ENCODE peak calls at places on chromosomes 16 and 17, in nine cellular contexts. W is SK-N-SH, T is upper lobe of left lung, J is K562, N is suprapubic skin, G is transverse colon, A is HCT116, E is stomach, R is endothelial cell of umbilical vein. H is an unnamed sample.

GRCh38 chr17:73131993-73132595 is 32.7 kb upstream of the SSTR2 start:
- DNase-seq in W (no peak), T (no peak), J (no peak), N (no peak), G (no peak), A (no peak), E (no peak), R (no peak), H (no peak)

GRCh38 chr17:81566461-81567126 is 14.4 kb upstream of the FAAP100 start:
- DNase-seq in W (peak; percentile 70), T (no peak), J (no peak), N (no peak), G (peak; percentile 73), A (peak; percentile 41), E (peak; percentile 84), R (peak; percentile 97), H (peak; percentile 81)

GRCh38 chr16:74984194-74984669 is 691 bp downstream of the WDR59 start:
- DNase-seq in W (no peak), T (no peak), J (no peak), N (no peak), G (no peak), A (no peak), E (no peak), R (peak; percentile 44), H (no peak)

GRCh38 chr17:39699818-39700147 is at the start of gene ERBB2:
- DNase-seq in W (no peak), T (no peak), J (no peak), N (no peak), G (peak; percentile 88), A (peak; percentile 57), E (peak; percentile 80), R (peak; percentile 57), H (peak; percentile 86)

GRCh38 chr17:19720631-19721426 is 4.4 kb upstream of the SLC47A2 start:
- DNase-seq in W (no peak), T (no peak), J (no peak), N (no peak), G (peak; percentile 75), A (no peak), E (peak; percentile 52), R (no peak), H (no peak)

GRCh38 chr16:69112285-69113129 is 7.1 kb downstream of the HAS3 start:
- DNase-seq in W (peak; percentile 82), T (peak; percentile 53), J (peak; percentile 78), N (no peak), G (peak; percentile 64), A (no peak), E (peak; percentile 71), R (peak; percentile 52), H (no peak)

GRCh38 chr16:25006504-25007055 is 8.6 kb downstream of the ARHGAP17 start:
- DNase-seq in W (peak; percentile 34), T (no peak), J (no peak), N (peak; percentile 71), G (peak; percentile 39), A (no peak), E (no peak), R (peak; percentile 66), H (no peak)

GRCh38 chr17:67506966-67507365 is 129.9 kb downstream of the PITPNC1 start:
- DNase-seq in W (no peak), T (no peak), J (no peak), N (no peak), G (no peak), A (no peak), E (no peak), R (no peak), H (no peak)

GRCh38 chr16:69424935-69425784 is 741 bp downstream of the CYB5B start:
- DNase-seq in W (peak; percentile 28), T (no peak), J (no peak), N (no peak), G (no peak), A (no peak), E (no peak), R (no peak), H (no peak)

GRCh38 chr17:57541049-57541448 is 204.1 kb downstream of the CCDC182 start:
- DNase-seq in W (no peak), T (no peak), J (no peak), N (no peak), G (no peak), A (no peak), E (no peak), R (no peak), H (no peak)

GRCh38 chr17:6542577-6542976 is 13.8 kb downstream of the PITPNM3 start:
- DNase-seq in W (no peak), T (no peak), J (no peak), N (no peak), G (no peak), A (no peak), E (no peak), R (no peak), H (no peak)
- TF ChIP-seq POLR2AphosphoS5 in W (no peak), T (no peak), J (no peak), N (no peak), G (no peak), A (no peak), E (no peak), R (no peak), H (no peak)

GRCh38 chr16:73049051-73049910 is 1.4 kb upstream of the ZFHX3 start:
- DNase-seq in W (no peak), T (no peak), J (no peak), N (no peak), G (no peak), A (no peak), E (no peak), R (no peak), H (no peak)
- H3K4me1 ChIP-seq in W (peaks cover 76% of the 10 kb centered on the region), T (peaks cover 58% of the 10 kb centered on the region), J (no peaks in the 10 kb centered on the region), N (peaks cover 46% of the 10 kb centered on the region), G (peaks cover 75% of the 10 kb centered on the region), A (peaks cover 33% of the 10 kb centered on the region), E (peaks cover 32% of the 10 kb centered on the region), R (peaks cover 41% of the 10 kb centered on the region), H (peaks cover 50% of the 10 kb centered on the region)

DNA sequence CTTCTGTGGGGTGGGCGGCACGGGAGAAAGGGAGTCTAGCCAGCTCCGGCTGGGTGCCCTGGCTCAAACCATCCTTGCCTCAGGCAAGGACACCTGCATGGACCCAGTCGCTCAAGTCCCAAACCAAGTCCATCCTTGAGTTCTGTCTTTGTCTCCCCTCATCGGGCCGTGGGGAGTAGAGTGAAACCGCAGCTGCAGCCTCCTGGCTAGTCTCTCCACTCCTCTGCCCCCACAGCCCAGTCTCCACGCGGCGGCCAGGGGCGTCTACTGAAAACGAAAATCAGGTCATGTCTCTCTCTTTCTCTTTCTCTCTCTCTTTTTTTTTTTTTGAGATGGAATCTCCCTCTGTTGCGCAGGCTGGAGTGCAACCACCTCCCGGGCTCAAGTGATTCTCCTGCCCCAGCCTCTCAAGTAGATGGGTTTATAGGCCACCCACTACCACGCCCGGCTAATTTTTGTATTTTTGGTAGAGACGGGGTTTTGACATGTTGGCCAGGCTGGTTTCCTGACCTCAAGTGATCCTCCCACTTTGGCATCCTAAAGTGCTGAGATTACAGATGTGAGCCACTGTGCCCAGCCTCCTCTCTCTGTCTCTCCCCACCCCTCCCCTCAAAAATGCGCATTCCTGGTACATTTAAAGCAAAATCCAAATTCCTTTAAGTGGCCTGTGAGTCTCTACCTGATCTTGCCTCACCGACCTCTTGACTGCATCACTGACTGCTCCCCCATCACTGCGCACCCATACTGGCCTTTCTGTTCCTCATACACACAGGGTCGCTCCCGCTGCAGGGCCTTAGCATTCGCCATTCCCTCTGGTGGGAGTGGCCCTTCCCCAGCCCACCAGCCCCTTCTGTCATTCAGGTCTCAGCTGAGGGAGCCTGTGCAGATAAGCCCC is 17.7 kb upstream of the RMI2 start:
- DNase-seq in W (no peak), T (no peak), J (no peak), N (no peak), G (peak; percentile 53), A (no peak), E (no peak), R (no peak), H (no peak)
- TF ChIP-seq POLR2AphosphoS5 in W (no peak), T (no peak), J (no peak), N (no peak), G (no peak), A (no peak), E (no peak), R (no peak), H (no peak)

GRCh38 chr17:50053654-50053960 is 2.3 kb upstream of the ITGA3 start:
- DNase-seq in W (no peak), T (no peak), J (no peak), N (no peak), G (no peak), A (no peak), E (no peak), R (no peak), H (no peak)
- H3K4me1 ChIP-seq in W (peaks cover 64% of the 10 kb centered on the region), T (peaks cover 66% of the 10 kb centered on the region), J (peaks cover 19% of the 10 kb centered on the region), N (peaks cover 56% of the 10 kb centered on the region), G (peaks cover 38% of the 10 kb centered on the region), A (peaks cover 76% of the 10 kb centered on the region), E (peaks cover 66% of the 10 kb centered on the region), R (peaks cover 49% of the 10 kb centered on the region), H (peaks cover 10% of the 10 kb centered on the region)

DNA sequence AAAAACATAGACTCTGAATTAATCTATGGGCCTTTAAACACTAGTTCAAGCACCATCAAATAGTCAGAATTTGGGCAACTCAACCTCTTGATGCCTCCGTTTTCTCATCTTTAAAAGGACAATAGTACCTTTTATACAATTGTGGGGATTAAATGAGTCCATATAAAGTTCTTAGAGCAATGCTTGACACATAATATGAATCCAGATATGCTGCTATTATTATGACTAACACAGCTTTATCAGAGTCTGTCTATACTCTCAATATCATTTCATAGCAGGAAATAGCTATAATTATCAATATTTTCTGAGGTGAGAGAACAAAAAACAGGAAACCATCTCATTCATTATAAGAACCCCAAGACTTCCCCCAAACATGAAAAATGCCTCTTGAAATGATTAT is 430.5 kb upstream of the XYLT1 start:
- DNase-seq in W (no peak), T (no peak), J (no peak), N (no peak), G (no peak), A (no peak), E (no peak), R (no peak), H (no peak)
- TF ChIP-seq POLR2AphosphoS5 in W (no peak), T (no peak), J (no peak), N (no peak), G (no peak), A (no peak), E (no peak), R (no peak), H (no peak)

H was measured in prostate gland.